ENCODE peak calls at places on chromosome 14, in nine cellular contexts. One of them, this sample, is unnamed.

GRCh38 chr14:69529563-69529962 is 45.0 kb downstream of the PLEKHD1 start:
- DNase-seq in HCT116: no peak
- DNase-seq in tibial nerve: no peak
- DNase-seq in IMR-90: no peak
- DNase-seq in stomach: no peak
- DNase-seq in ovary: no peak
- DNase-seq in K562: no peak
- DNase-seq in esophagus squamous epithelium: no peak
- DNase-seq in A549: no peak
- DNase-seq in this sample: no peak

GRCh38 chr14:89842852-89843251 is 111.7 kb downstream of the EFCAB11 start:
- DNase-seq in HCT116: no peak
- DNase-seq in tibial nerve: no peak
- DNase-seq in IMR-90: no peak
- DNase-seq in stomach: no peak
- DNase-seq in ovary: no peak
- DNase-seq in K562: no peak
- DNase-seq in esophagus squamous epithelium: no peak
- DNase-seq in A549: no peak
- DNase-seq in this sample: no peak

GRCh38 chr14:92950773-92951172 is 27.8 kb downstream of the CHGA start:
- DNase-seq in HCT116: no peak
- DNase-seq in tibial nerve: no peak
- DNase-seq in IMR-90: no peak
- DNase-seq in stomach: no peak
- DNase-seq in ovary: no peak
- DNase-seq in K562: no peak
- DNase-seq in esophagus squamous epithelium: no peak
- DNase-seq in A549: no peak
- DNase-seq in this sample: no peak

GRCh38 chr14:99511421-99512109 is 30.4 kb downstream of the CCNK start:
- DNase-seq in HCT116: no peak
- DNase-seq in tibial nerve: peak
- DNase-seq in IMR-90: peak
- DNase-seq in stomach: no peak
- DNase-seq in ovary: peak
- DNase-seq in K562: no peak
- DNase-seq in esophagus squamous epithelium: no peak
- DNase-seq in A549: no peak
- DNase-seq in this sample: no peak

GRCh38 chr14:92924247-92924646 is 1.3 kb downstream of the CHGA start:
- DNase-seq in HCT116: no peak
- DNase-seq in tibial nerve: no peak
- DNase-seq in IMR-90: no peak
- DNase-seq in stomach: no peak
- DNase-seq in ovary: no peak
- DNase-seq in K562: no peak
- DNase-seq in esophagus squamous epithelium: no peak
- DNase-seq in A549: no peak
- DNase-seq in this sample: no peak

GRCh38 chr14:101821528-101821927 is 60.0 kb downstream of the PPP2R5C start:
- DNase-seq in HCT116: no peak
- DNase-seq in tibial nerve: no peak
- DNase-seq in IMR-90: no peak
- DNase-seq in stomach: no peak
- DNase-seq in ovary: no peak
- DNase-seq in K562: no peak
- DNase-seq in esophagus squamous epithelium: no peak
- DNase-seq in A549: no peak
- DNase-seq in this sample: no peak

GRCh38 chr14:75711796-75712211 is 50.8 kb downstream of the TTLL5 start:
- DNase-seq in HCT116: peak
- DNase-seq in tibial nerve: no peak
- DNase-seq in IMR-90: peak
- DNase-seq in stomach: peak
- DNase-seq in ovary: peak
- DNase-seq in K562: peak
- DNase-seq in esophagus squamous epithelium: no peak
- DNase-seq in A549: peak
- DNase-seq in this sample: peak

GRCh38 chr14:101474563-101475467 is 86.5 kb upstream of the DIO3 start:
- DNase-seq in HCT116: no peak
- DNase-seq in tibial nerve: no peak
- DNase-seq in IMR-90: no peak
- DNase-seq in stomach: peak
- DNase-seq in ovary: peak
- DNase-seq in K562: no peak
- DNase-seq in esophagus squamous epithelium: no peak
- DNase-seq in A549: no peak
- DNase-seq in this sample: peak

GRCh38 chr14:70622111-70622712 is 19.5 kb upstream of the TTC9 start:
- DNase-seq in HCT116: peak
- DNase-seq in tibial nerve: no peak
- DNase-seq in IMR-90: peak
- DNase-seq in stomach: peak
- DNase-seq in ovary: no peak
- DNase-seq in K562: peak
- DNase-seq in esophagus squamous epithelium: no peak
- DNase-seq in A549: peak
- DNase-seq in this sample: no peak

GRCh38 chr14:87156878-87157277 is 836.1 kb downstream of the GALC start:
- DNase-seq in HCT116: no peak
- DNase-seq in tibial nerve: no peak
- DNase-seq in IMR-90: no peak
- DNase-seq in stomach: no peak
- DNase-seq in ovary: no peak
- DNase-seq in K562: no peak
- DNase-seq in esophagus squamous epithelium: no peak
- DNase-seq in A549: no peak
- DNase-seq in this sample: no peak

GRCh38 chr14:87522575-87522974 is 470.4 kb downstream of the GALC start:
- DNase-seq in HCT116: no peak
- DNase-seq in tibial nerve: no peak
- DNase-seq in IMR-90: no peak
- DNase-seq in stomach: no peak
- DNase-seq in ovary: no peak
- DNase-seq in K562: no peak
- DNase-seq in esophagus squamous epithelium: no peak
- DNase-seq in A549: no peak
- DNase-seq in this sample: no peak

DNA sequence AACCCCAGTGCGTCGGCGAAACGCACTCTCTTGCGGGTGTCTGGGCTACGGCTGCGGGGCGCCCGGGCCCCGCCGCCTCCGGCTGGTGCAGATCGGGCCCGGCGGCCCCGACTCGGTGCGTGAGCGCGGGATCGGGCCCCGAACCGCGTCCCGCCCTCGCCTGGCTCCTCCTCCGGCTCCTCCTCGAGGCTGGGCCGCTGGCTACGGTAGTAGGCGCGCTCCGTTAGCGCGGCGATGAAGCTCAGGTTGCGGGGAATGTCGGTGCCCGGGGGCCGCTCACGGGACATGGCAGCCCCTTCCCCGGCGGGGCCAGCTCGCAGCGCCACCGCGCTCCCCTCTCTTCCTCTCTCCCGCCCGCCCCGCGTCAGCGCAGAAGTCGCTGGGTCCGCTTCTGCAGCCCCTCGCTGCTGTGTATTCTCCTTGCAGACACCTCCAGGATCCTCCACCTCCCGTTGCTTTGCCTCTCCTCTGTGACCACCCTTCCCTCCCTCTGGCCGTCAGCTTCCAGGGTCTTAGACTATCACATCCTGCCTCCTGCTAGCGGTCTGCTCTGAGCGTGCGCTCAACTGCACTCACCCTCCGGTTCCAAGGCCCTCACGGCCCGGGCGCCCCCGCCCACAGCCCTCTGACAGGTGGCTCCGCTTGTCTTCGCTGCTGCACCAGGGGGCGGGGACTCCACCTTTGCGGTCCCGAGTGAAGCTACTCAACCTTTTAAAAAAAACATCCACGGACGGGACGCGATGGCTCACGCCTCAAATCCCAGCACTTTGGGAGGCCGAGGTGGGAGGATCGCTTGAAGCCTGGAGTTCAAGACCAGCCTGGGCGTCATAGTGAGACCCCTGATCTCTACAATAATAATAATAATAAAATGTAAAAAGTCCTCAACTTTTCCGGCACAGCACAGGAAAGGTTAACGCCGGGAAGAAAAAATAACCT is at the start of gene PPP1R3E:
- DNase-seq in HCT116: no peak
- DNase-seq in tibial nerve: peak
- DNase-seq in IMR-90: peak
- DNase-seq in stomach: peak
- DNase-seq in ovary: peak
- DNase-seq in K562: peak
- DNase-seq in esophagus squamous epithelium: no peak
- DNase-seq in A549: peak
- DNase-seq in this sample: peak
- TF ChIP-seq POLR2A in HCT116: no peak
- TF ChIP-seq POLR2A in tibial nerve: no peak
- TF ChIP-seq POLR2A in IMR-90: no peak
- TF ChIP-seq POLR2A in stomach: no peak
- TF ChIP-seq POLR2A in ovary: no peak
- TF ChIP-seq POLR2A in K562: peak
- TF ChIP-seq POLR2A in esophagus squamous epithelium: no peak
- TF ChIP-seq POLR2A in A549: no peak
- TF ChIP-seq POLR2A in this sample: no peak

GRCh38 chr14:91482278-91483023 is 27.7 kb downstream of the PPP4R3A start:
- DNase-seq in HCT116: no peak
- DNase-seq in tibial nerve: no peak
- DNase-seq in IMR-90: peak
- DNase-seq in stomach: no peak
- DNase-seq in ovary: no peak
- DNase-seq in K562: no peak
- DNase-seq in esophagus squamous epithelium: no peak
- DNase-seq in A549: no peak
- DNase-seq in this sample: no peak

GRCh38 chr14:91484744-91485143 is 25.4 kb downstream of the PPP4R3A start:
- DNase-seq in HCT116: no peak
- DNase-seq in tibial nerve: no peak
- DNase-seq in IMR-90: no peak
- DNase-seq in stomach: no peak
- DNase-seq in ovary: no peak
- DNase-seq in K562: no peak
- DNase-seq in esophagus squamous epithelium: no peak
- DNase-seq in A549: no peak
- DNase-seq in this sample: no peak

DNA sequence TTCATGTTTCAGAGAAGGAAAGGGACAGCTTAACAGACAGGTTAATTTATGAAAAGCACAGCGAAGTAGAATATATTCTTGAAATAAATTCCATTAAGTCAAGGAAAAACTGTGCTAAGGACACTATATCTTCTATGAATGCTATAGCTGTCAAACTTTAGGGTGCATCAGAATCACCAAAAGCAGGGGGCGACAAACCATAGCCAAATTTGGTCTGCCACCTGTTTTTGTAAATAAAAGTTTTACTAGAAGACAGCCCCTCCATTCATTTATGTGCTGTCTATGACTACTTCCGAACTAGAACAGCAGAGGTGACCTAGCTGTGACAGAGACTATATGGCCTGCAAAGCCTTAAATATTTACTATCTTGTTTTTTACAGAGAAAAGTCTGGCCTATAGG is 25.9 kb downstream of the PPP4R3A start:
- DNase-seq in HCT116: no peak
- DNase-seq in tibial nerve: no peak
- DNase-seq in IMR-90: no peak
- DNase-seq in stomach: no peak
- DNase-seq in ovary: no peak
- DNase-seq in K562: no peak
- DNase-seq in esophagus squamous epithelium: no peak
- DNase-seq in A549: no peak
- DNase-seq in this sample: no peak
- TF ChIP-seq CTCF in HCT116: peak
- TF ChIP-seq CTCF in tibial nerve: no peak
- TF ChIP-seq CTCF in IMR-90: no peak
- TF ChIP-seq CTCF in stomach: no peak
- TF ChIP-seq CTCF in ovary: no peak
- TF ChIP-seq CTCF in K562: peak
- TF ChIP-seq CTCF in esophagus squamous epithelium: no peak
- TF ChIP-seq CTCF in A549: no peak
- TF ChIP-seq CTCF in this sample: no peak

DNA sequence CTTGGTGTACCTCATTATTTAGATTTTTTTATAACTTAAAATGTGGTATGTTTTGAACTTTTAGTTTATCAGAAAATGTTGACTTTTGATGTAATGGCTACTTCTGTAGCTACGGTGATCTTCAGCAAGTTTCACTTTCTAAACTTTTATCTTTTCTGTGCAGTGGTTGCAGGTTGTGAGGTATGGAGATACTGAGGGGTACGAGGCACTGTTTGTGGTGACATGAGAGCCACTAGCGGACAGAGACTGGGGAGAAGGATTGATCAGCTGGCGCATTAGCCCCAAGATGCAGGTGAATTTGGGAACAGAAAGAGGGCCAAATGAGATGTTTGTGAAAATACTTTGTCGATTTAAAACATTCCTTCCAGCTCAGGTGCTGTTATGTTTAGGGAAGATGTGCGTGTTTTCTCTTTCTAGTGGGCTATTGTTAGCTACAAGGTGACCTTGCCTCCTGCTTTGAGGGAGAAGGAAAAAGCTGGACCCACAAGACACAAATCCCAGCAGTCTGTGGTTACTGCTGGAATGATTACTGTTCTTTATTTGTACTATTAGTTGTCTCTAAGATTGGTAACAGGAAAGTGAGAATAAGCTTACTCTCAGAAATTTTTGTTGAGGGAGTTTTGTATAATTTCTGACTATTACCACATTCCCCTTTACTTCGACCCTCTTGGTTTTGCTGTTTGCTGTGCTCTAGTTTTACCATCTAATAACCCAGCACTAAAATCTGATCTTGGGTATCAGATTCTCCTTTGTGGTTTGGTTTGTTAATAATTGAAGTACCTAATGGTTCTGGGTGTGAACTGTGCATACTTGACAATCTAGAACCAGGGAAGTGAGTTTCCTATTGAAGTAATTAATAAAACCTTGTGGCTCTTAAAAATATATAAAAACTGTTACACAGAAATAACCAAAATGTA is 61.7 kb downstream of the FBXO34 start:
- DNase-seq in HCT116: no peak
- DNase-seq in tibial nerve: no peak
- DNase-seq in IMR-90: peak
- DNase-seq in stomach: no peak
- DNase-seq in ovary: no peak
- DNase-seq in K562: peak
- DNase-seq in esophagus squamous epithelium: no peak
- DNase-seq in A549: no peak
- DNase-seq in this sample: no peak
- H3K4me3 ChIP-seq in HCT116: no peak
- H3K4me3 ChIP-seq in tibial nerve: no peak
- H3K4me3 ChIP-seq in IMR-90: no peak
- H3K4me3 ChIP-seq in stomach: peak
- H3K4me3 ChIP-seq in ovary: no peak
- H3K4me3 ChIP-seq in K562: no peak
- H3K4me3 ChIP-seq in esophagus squamous epithelium: no peak
- H3K4me3 ChIP-seq in A549: no peak
- H3K4me3 ChIP-seq in this sample: no peak

DNA sequence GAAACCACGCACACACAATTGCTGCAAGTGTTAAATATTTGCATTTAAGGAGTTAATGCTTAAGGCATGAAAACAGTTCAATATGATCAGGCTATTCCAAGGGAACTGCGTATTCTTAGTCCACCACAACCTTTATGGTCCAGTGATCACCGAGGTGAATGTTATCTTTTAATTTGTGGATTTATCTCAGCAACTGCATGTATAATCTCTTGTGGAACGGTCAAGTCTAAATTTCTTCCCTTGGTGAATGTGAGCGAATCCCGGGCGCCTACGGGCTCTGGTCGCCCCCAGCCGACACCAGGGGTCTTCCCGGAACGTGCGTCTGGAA is 999 bp upstream of the AK7 start:
- DNase-seq in HCT116: no peak
- DNase-seq in tibial nerve: no peak
- DNase-seq in IMR-90: no peak
- DNase-seq in stomach: no peak
- DNase-seq in ovary: no peak
- DNase-seq in K562: no peak
- DNase-seq in esophagus squamous epithelium: no peak
- DNase-seq in A549: no peak
- DNase-seq in this sample: no peak
- TF ChIP-seq POLR2A in HCT116: no peak
- TF ChIP-seq POLR2A in tibial nerve: no peak
- TF ChIP-seq POLR2A in IMR-90: no peak
- TF ChIP-seq POLR2A in stomach: no peak
- TF ChIP-seq POLR2A in ovary: no peak
- TF ChIP-seq POLR2A in K562: no peak
- TF ChIP-seq POLR2A in esophagus squamous epithelium: no peak
- TF ChIP-seq POLR2A in A549: no peak
- TF ChIP-seq POLR2A in this sample: no peak

This sample was measured in lower leg skin.